ENCODE peak calls at places on chromosomes 11 and 22, in six cellular contexts. Q is kidney, M is GM13977, E is AG10803, Z is astrocyte of the cerebellum, N is A549. G is an unnamed sample.

GRCh38 chr22:29136715-29137700 is 64.2 kb downstream of the KREMEN1 start:
- DNase-seq in Q (no peak), M (no peak), E (no peak), Z (no peak), N (no peak), G (no peak)

GRCh38 chr11:128926437-128927107 is 16.1 kb downstream of the TP53AIP1 start:
- DNase-seq in Q (peak), M (no peak), E (no peak), Z (no peak), N (no peak), G (no peak)

GRCh38 chr11:70067591-70068341 is 10.4 kb upstream of the ANO1 start:
- DNase-seq in Q (no peak), M (no peak), E (no peak), Z (no peak), N (no peak), G (peak)

GRCh38 chr11:11163256-11163655 is 189.8 kb downstream of the CSNK2A3 start:
- DNase-seq in Q (no peak), M (no peak), E (no peak), Z (no peak), N (peak), G (no peak)

GRCh38 chr11:28400236-28401100 is 292.3 kb downstream of the METTL15 start:
- DNase-seq in Q (no peak), M (no peak), E (peak), Z (peak), N (no peak), G (no peak)

GRCh38 chr11:112174789-112175595 is at the start of gene BCO2:
- DNase-seq in Q (peak), M (peak), E (peak), Z (peak), N (peak), G (peak)

GRCh38 chr22:47192651-47193437 is 430.4 kb downstream of the TBC1D22A start:
- DNase-seq in Q (peak), M (no peak), E (no peak), Z (no peak), N (peak), G (no peak)

GRCh38 chr11:120707098-120707497 is 195.6 kb downstream of the GRIK4 start:
- DNase-seq in Q (no peak), M (no peak), E (peak), Z (peak), N (no peak), G (no peak)

GRCh38 chr11:76830639-76831312 is 29.9 kb upstream of the ACER3 start:
- DNase-seq in Q (no peak), M (no peak), E (peak), Z (peak), N (no peak), G (no peak)

GRCh38 chr11:128709402-128709801 is 15.5 kb downstream of the FLI1 start:
- DNase-seq in Q (no peak), M (no peak), E (peak), Z (peak), N (no peak), G (no peak)

GRCh38 chr11:131111775-131112174 is 195.5 kb upstream of the SNX19 start:
- DNase-seq in Q (no peak), M (no peak), E (no peak), Z (no peak), N (no peak), G (no peak)

GRCh38 chr11:11620966-11621880 is 582 bp downstream of the GALNT18 start:
- DNase-seq in Q (peak), M (peak), E (peak), Z (no peak), N (peak), G (peak)

GRCh38 chr22:31286360-31287255 is 5.7 kb downstream of the PIK3IP1 start:
- DNase-seq in Q (no peak), M (peak), E (no peak), Z (no peak), N (no peak), G (no peak)

GRCh38 chr22:44748524-44748923 is 3.9 kb upstream of the ARHGAP8 start:
- DNase-seq in Q (no peak), M (no peak), E (no peak), Z (no peak), N (no peak), G (no peak)

GRCh38 chr11:44957051-44957515 is 6.4 kb upstream of the TP53I11 start:
- DNase-seq in Q (peak), M (no peak), E (no peak), Z (no peak), N (no peak), G (peak)

GRCh38 chr11:38256436-38256835 is 1658.4 kb upstream of the RAG2 start:
- DNase-seq in Q (no peak), M (no peak), E (no peak), Z (no peak), N (no peak), G (no peak)

GRCh38 chr11:35013514-35014191 is 97.2 kb downstream of the PDHX start:
- DNase-seq in Q (no peak), M (no peak), E (peak), Z (peak), N (no peak), G (no peak)

GRCh38 chr11:122804796-122805195 is 33.5 kb upstream of the CRTAM start:
- DNase-seq in Q (no peak), M (no peak), E (no peak), Z (no peak), N (no peak), G (no peak)

GRCh38 chr22:20741634-20742581 is 32.0 kb upstream of the SERPIND1 start:
- DNase-seq in Q (peak), M (peak), E (peak), Z (no peak), N (peak), G (no peak)

DNA sequence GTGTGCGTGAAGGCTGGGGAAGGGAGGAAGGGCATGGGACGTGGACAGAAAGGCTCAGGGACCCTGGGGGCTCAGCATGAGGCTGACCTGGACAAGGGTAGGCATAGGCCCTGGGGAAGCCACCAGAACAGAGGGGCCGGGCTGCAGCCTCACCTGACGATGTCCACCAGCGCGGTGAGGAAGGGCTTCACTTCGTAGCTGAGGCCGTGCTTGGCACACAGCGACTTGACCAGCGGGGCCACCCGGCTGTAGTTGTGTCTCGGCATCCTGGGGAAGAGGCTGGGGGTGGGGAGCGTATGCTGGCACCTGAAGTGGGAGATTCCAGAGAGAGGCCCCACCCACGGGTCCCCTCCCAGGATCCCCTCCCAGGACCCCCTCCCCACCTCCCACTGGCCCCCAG is 15.6 kb downstream of the FADS3 start:
- DNase-seq in Q (peak), M (no peak), E (no peak), Z (no peak), N (no peak), G (no peak)
- TF ChIP-seq CTCF in Q (no peak), M (no peak), E (no peak), Z (no peak), N (no peak), G (no peak)

GRCh38 chr11:94279996-94280395 is 24.4 kb upstream of the IZUMO1R start:
- DNase-seq in Q (no peak), M (no peak), E (no peak), Z (no peak), N (no peak), G (no peak)

GRCh38 chr11:94281321-94281720 is 23.1 kb upstream of the IZUMO1R start:
- DNase-seq in Q (no peak), M (no peak), E (no peak), Z (no peak), N (no peak), G (no peak)

DNA sequence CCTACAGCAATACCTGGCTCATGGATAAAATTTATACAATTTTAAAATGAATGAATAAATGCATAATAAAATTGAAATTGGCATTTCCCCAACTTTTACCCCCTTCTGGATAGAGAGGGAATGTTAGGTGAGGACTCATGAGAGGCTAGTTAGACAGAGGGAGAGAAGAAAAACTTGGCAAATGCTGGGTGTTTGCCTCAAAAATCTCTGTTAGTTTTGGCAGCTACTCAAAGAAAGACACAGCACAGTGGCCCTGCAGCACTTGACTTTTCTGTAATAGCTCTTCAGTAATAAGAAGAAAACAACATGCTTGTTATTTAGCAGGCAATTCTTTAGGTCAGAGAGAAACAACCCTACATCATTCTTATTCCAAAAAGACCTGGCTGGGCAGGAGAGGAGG is 20.7 kb upstream of the IZUMO1R start:
- DNase-seq in Q (no peak), M (no peak), E (no peak), Z (no peak), N (no peak), G (no peak)
- TF ChIP-seq CTCF in Q (no peak), M (no peak), E (no peak), Z (no peak), N (no peak), G (no peak)

GRCh38 chr11:7904910-7905309 is 26.2 kb downstream of the OR10A6 start:
- DNase-seq in Q (no peak), M (no peak), E (peak), Z (no peak), N (no peak), G (no peak)
- TF ChIP-seq CTCF in Q (peak), M (no peak), E (peak), Z (no peak), N (no peak), G (no peak)

GRCh38 chr22:23533328-23533762 is 46.7 kb downstream of the IGLL1 start:
- DNase-seq in Q (peak), M (no peak), E (no peak), Z (no peak), N (peak), G (peak)
- TF ChIP-seq CTCF in Q (peak), M (no peak), E (peak), Z (peak), N (no peak), G (peak)

DNA sequence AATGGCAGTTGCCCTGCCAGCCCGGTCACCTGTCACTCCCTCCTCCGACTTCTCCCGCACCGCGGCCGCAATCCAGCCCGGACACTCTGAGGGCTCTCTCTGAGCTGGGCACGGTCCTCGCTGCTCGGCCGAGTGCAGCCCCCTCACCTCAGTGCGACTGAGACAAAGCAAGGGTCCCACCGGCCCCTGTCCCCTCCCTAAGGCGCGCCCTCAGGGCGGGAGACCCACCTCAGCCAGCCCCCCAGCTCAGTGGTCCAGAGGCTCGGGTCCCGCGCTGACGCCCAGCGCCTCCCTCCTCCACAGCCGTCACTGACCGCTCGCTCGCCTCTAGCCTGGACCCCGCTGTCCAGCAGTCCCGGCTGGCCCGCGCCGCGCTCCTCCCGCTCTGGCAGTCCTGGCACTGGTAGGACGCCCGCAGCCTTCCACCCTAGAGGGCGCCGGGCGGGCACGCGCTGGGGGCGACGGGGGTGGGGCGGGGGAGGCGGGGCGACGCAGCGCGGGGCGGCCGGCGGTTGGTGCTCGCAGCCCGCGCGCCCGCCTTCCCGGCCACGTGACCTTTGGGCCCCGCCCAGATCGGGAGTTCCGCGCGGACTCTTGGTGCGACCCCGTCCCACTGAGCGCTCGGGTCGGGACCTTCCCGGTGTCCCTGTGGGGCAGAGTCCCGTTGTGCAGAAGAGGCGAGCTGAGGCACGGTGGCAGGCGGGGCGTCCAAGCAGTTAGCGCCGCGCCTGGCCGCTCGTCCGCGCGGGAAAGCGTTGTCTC is 7.9 kb upstream of the L3MBTL2 start:
- DNase-seq in Q (peak), M (peak), E (peak), Z (no peak), N (peak), G (peak)
- TF ChIP-seq CTCF in Q (peak), M (peak), E (no peak), Z (no peak), N (peak), G (peak)